ENCODE peak calls at places on chromosomes 7 and 10, in six cellular contexts. One of them, this sample, is unnamed.

GRCh38 chr7:129569811-129570215 is 41.7 kb upstream of the NRF1 start:
- DNase-seq in stimulated activated CD4-positive, alpha-beta T cell treated with anti-CD3 and anti-CD28 coated beads, Interleukin-1b, Interleukin-23, amount 100 ng/mL, for 1 hour: no peak
- DNase-seq in IMR-90: peak
- DNase-seq in ecto neural progenitor cell: no peak
- DNase-seq in HT1080: peak
- DNase-seq in G401: no peak
- DNase-seq in this sample: no peak

GRCh38 chr10:84095821-84096497 is 43.4 kb upstream of the GHITM start:
- DNase-seq in stimulated activated CD4-positive, alpha-beta T cell treated with anti-CD3 and anti-CD28 coated beads, Interleukin-1b, Interleukin-23, amount 100 ng/mL, for 1 hour: no peak
- DNase-seq in IMR-90: no peak
- DNase-seq in ecto neural progenitor cell: no peak
- DNase-seq in HT1080: peak
- DNase-seq in G401: no peak
- DNase-seq in this sample: no peak

GRCh38 chr10:1142596-1142995 is 86.4 kb downstream of the WDR37 start:
- DNase-seq in stimulated activated CD4-positive, alpha-beta T cell treated with anti-CD3 and anti-CD28 coated beads, Interleukin-1b, Interleukin-23, amount 100 ng/mL, for 1 hour: no peak
- DNase-seq in IMR-90: no peak
- DNase-seq in ecto neural progenitor cell: peak
- DNase-seq in HT1080: no peak
- DNase-seq in G401: no peak
- DNase-seq in this sample: no peak

GRCh38 chr10:10149899-10150298 is 867.8 kb upstream of the CELF2 start:
- DNase-seq in stimulated activated CD4-positive, alpha-beta T cell treated with anti-CD3 and anti-CD28 coated beads, Interleukin-1b, Interleukin-23, amount 100 ng/mL, for 1 hour: no peak
- DNase-seq in IMR-90: no peak
- DNase-seq in ecto neural progenitor cell: no peak
- DNase-seq in HT1080: peak
- DNase-seq in G401: no peak
- DNase-seq in this sample: no peak

GRCh38 chr10:84608126-84608525 is 279.7 kb downstream of the CCSER2 start:
- DNase-seq in stimulated activated CD4-positive, alpha-beta T cell treated with anti-CD3 and anti-CD28 coated beads, Interleukin-1b, Interleukin-23, amount 100 ng/mL, for 1 hour: no peak
- DNase-seq in IMR-90: no peak
- DNase-seq in ecto neural progenitor cell: no peak
- DNase-seq in HT1080: no peak
- DNase-seq in G401: no peak
- DNase-seq in this sample: no peak

GRCh38 chr7:55775051-55775420 is 87.5 kb downstream of the SEPTIN14 start:
- DNase-seq in stimulated activated CD4-positive, alpha-beta T cell treated with anti-CD3 and anti-CD28 coated beads, Interleukin-1b, Interleukin-23, amount 100 ng/mL, for 1 hour: no peak
- DNase-seq in IMR-90: no peak
- DNase-seq in ecto neural progenitor cell: peak
- DNase-seq in HT1080: no peak
- DNase-seq in G401: no peak
- DNase-seq in this sample: no peak

GRCh38 chr7:106010331-106010730 is 47.3 kb downstream of the CDHR3 start:
- DNase-seq in stimulated activated CD4-positive, alpha-beta T cell treated with anti-CD3 and anti-CD28 coated beads, Interleukin-1b, Interleukin-23, amount 100 ng/mL, for 1 hour: no peak
- DNase-seq in IMR-90: no peak
- DNase-seq in ecto neural progenitor cell: no peak
- DNase-seq in HT1080: no peak
- DNase-seq in G401: no peak
- DNase-seq in this sample: no peak

GRCh38 chr10:74683067-74683466 is 143.3 kb upstream of the KAT6B start:
- DNase-seq in stimulated activated CD4-positive, alpha-beta T cell treated with anti-CD3 and anti-CD28 coated beads, Interleukin-1b, Interleukin-23, amount 100 ng/mL, for 1 hour: no peak
- DNase-seq in IMR-90: peak
- DNase-seq in ecto neural progenitor cell: no peak
- DNase-seq in HT1080: no peak
- DNase-seq in G401: no peak
- DNase-seq in this sample: no peak

GRCh38 chr10:122128357-122128756 is 139.4 kb downstream of the TACC2 start:
- DNase-seq in stimulated activated CD4-positive, alpha-beta T cell treated with anti-CD3 and anti-CD28 coated beads, Interleukin-1b, Interleukin-23, amount 100 ng/mL, for 1 hour: no peak
- DNase-seq in IMR-90: peak
- DNase-seq in ecto neural progenitor cell: no peak
- DNase-seq in HT1080: no peak
- DNase-seq in G401: no peak
- DNase-seq in this sample: no peak

GRCh38 chr10:124251317-124251716 is 157.9 kb upstream of the CHST15 start:
- DNase-seq in stimulated activated CD4-positive, alpha-beta T cell treated with anti-CD3 and anti-CD28 coated beads, Interleukin-1b, Interleukin-23, amount 100 ng/mL, for 1 hour: no peak
- DNase-seq in IMR-90: no peak
- DNase-seq in ecto neural progenitor cell: no peak
- DNase-seq in HT1080: no peak
- DNase-seq in G401: no peak
- DNase-seq in this sample: no peak

GRCh38 chr10:80158598-80159127 is 26.1 kb downstream of the PLAC9 start:
- DNase-seq in stimulated activated CD4-positive, alpha-beta T cell treated with anti-CD3 and anti-CD28 coated beads, Interleukin-1b, Interleukin-23, amount 100 ng/mL, for 1 hour: no peak
- DNase-seq in IMR-90: peak
- DNase-seq in ecto neural progenitor cell: no peak
- DNase-seq in HT1080: peak
- DNase-seq in G401: peak
- DNase-seq in this sample: peak

GRCh38 chr10:11535376-11535959 is 76.0 kb downstream of the USP6NL start:
- DNase-seq in stimulated activated CD4-positive, alpha-beta T cell treated with anti-CD3 and anti-CD28 coated beads, Interleukin-1b, Interleukin-23, amount 100 ng/mL, for 1 hour: no peak
- DNase-seq in IMR-90: no peak
- DNase-seq in ecto neural progenitor cell: no peak
- DNase-seq in HT1080: no peak
- DNase-seq in G401: no peak
- DNase-seq in this sample: peak

GRCh38 chr7:142508251-142508650 is 241.0 kb upstream of the PRSS1 start:
- DNase-seq in stimulated activated CD4-positive, alpha-beta T cell treated with anti-CD3 and anti-CD28 coated beads, Interleukin-1b, Interleukin-23, amount 100 ng/mL, for 1 hour: no peak
- DNase-seq in IMR-90: no peak
- DNase-seq in ecto neural progenitor cell: no peak
- DNase-seq in HT1080: peak
- DNase-seq in G401: no peak
- DNase-seq in this sample: no peak

GRCh38 chr7:55533050-55533728 is 39.1 kb downstream of the VOPP1 start:
- DNase-seq in stimulated activated CD4-positive, alpha-beta T cell treated with anti-CD3 and anti-CD28 coated beads, Interleukin-1b, Interleukin-23, amount 100 ng/mL, for 1 hour: no peak
- DNase-seq in IMR-90: peak
- DNase-seq in ecto neural progenitor cell: no peak
- DNase-seq in HT1080: peak
- DNase-seq in G401: no peak
- DNase-seq in this sample: peak

GRCh38 chr10:30529373-30529998 is 95.5 kb downstream of the MAP3K8 start:
- DNase-seq in stimulated activated CD4-positive, alpha-beta T cell treated with anti-CD3 and anti-CD28 coated beads, Interleukin-1b, Interleukin-23, amount 100 ng/mL, for 1 hour: no peak
- DNase-seq in IMR-90: no peak
- DNase-seq in ecto neural progenitor cell: no peak
- DNase-seq in HT1080: peak
- DNase-seq in G401: no peak
- DNase-seq in this sample: peak

GRCh38 chr7:45917658-45918057 is 3.4 kb downstream of the IGFBP3 start:
- DNase-seq in stimulated activated CD4-positive, alpha-beta T cell treated with anti-CD3 and anti-CD28 coated beads, Interleukin-1b, Interleukin-23, amount 100 ng/mL, for 1 hour: peak
- DNase-seq in IMR-90: peak
- DNase-seq in ecto neural progenitor cell: peak
- DNase-seq in HT1080: peak
- DNase-seq in G401: peak
- DNase-seq in this sample: peak

GRCh38 chr7:1948887-1949680 is 279.0 kb downstream of the ELFN1 start:
- DNase-seq in stimulated activated CD4-positive, alpha-beta T cell treated with anti-CD3 and anti-CD28 coated beads, Interleukin-1b, Interleukin-23, amount 100 ng/mL, for 1 hour: no peak
- DNase-seq in IMR-90: no peak
- DNase-seq in ecto neural progenitor cell: no peak
- DNase-seq in HT1080: no peak
- DNase-seq in G401: no peak
- DNase-seq in this sample: no peak

GRCh38 chr10:97542169-97543024 is 30.2 kb upstream of the ANKRD2 start:
- DNase-seq in stimulated activated CD4-positive, alpha-beta T cell treated with anti-CD3 and anti-CD28 coated beads, Interleukin-1b, Interleukin-23, amount 100 ng/mL, for 1 hour: no peak
- DNase-seq in IMR-90: peak
- DNase-seq in ecto neural progenitor cell: no peak
- DNase-seq in HT1080: peak
- DNase-seq in G401: peak
- DNase-seq in this sample: no peak

GRCh38 chr7:98930921-98931320 is 52.6 kb downstream of the TRRAP start:
- DNase-seq in stimulated activated CD4-positive, alpha-beta T cell treated with anti-CD3 and anti-CD28 coated beads, Interleukin-1b, Interleukin-23, amount 100 ng/mL, for 1 hour: no peak
- DNase-seq in IMR-90: peak
- DNase-seq in ecto neural progenitor cell: no peak
- DNase-seq in HT1080: peak
- DNase-seq in G401: no peak
- DNase-seq in this sample: no peak

GRCh38 chr10:132627736-132628512 is 90.3 kb downstream of the INPP5A start:
- DNase-seq in stimulated activated CD4-positive, alpha-beta T cell treated with anti-CD3 and anti-CD28 coated beads, Interleukin-1b, Interleukin-23, amount 100 ng/mL, for 1 hour: no peak
- DNase-seq in IMR-90: peak
- DNase-seq in ecto neural progenitor cell: no peak
- DNase-seq in HT1080: no peak
- DNase-seq in G401: no peak
- DNase-seq in this sample: no peak

GRCh38 chr10:96587255-96588059 is 645 bp upstream of the TM9SF3 start:
- DNase-seq in stimulated activated CD4-positive, alpha-beta T cell treated with anti-CD3 and anti-CD28 coated beads, Interleukin-1b, Interleukin-23, amount 100 ng/mL, for 1 hour: no peak
- DNase-seq in IMR-90: peak
- DNase-seq in ecto neural progenitor cell: no peak
- DNase-seq in HT1080: peak
- DNase-seq in G401: peak
- DNase-seq in this sample: peak

GRCh38 chr10:48245977-48246376 is 28.5 kb downstream of the FRMPD2 start:
- DNase-seq in stimulated activated CD4-positive, alpha-beta T cell treated with anti-CD3 and anti-CD28 coated beads, Interleukin-1b, Interleukin-23, amount 100 ng/mL, for 1 hour: no peak
- DNase-seq in IMR-90: no peak
- DNase-seq in ecto neural progenitor cell: no peak
- DNase-seq in HT1080: no peak
- DNase-seq in G401: no peak
- DNase-seq in this sample: no peak

This sample was measured in AML-193.